ENCODE peak calls at places on chromosome 6, in eight cellular contexts. Y is transverse colon; D is H7; O is CD8-positive, alpha-beta T cell; N is right cardiac atrium; W is non-pigmented ciliary epithelial cell; E is astrocyte; K is activated CD8-positive, alpha-beta memory T cell treated with anti-CD3 and anti-CD28 coated beads for 24 hours. H is an unnamed sample.

GRCh38 chr6:71197267-71197666 is 91.3 kb upstream of the OGFRL1 start:
- DNase-seq in Y (no peak), D (no peak), O (no peak), N (no peak), W (peak; percentile 36), E (peak; percentile 84), K (no peak), H (no peak)

GRCh38 chr6:166692723-166693302 is 65.8 kb upstream of the RPS6KA2 start:
- DNase-seq in Y (no peak), D (no peak), O (no peak), N (no peak), W (no peak), E (no peak), K (no peak), H (no peak)

GRCh38 chr6:134173007-134173690 is 120.7 kb upstream of the SLC2A12 start:
- DNase-seq in Y (no peak), D (no peak), O (no peak), N (no peak), W (no peak), E (no peak), K (no peak), H (no peak)

GRCh38 chr6:12472601-12473038 is 182.5 kb downstream of the EDN1 start:
- DNase-seq in Y (no peak), D (no peak), O (no peak), N (peak; percentile 79), W (no peak), E (peak; percentile 83), K (no peak), H (no peak)

GRCh38 chr6:121522265-121522664 is 86.8 kb downstream of the GJA1 start:
- DNase-seq in Y (no peak), D (no peak), O (no peak), N (no peak), W (peak; percentile 95), E (peak; percentile 97), K (no peak), H (peak; percentile 23)

GRCh38 chr6:112029045-112029822 is 24.7 kb upstream of the CCN6 start:
- DNase-seq in Y (peak; percentile 60), D (peak; percentile 60), O (peak; percentile 64), N (peak; percentile 79), W (no peak), E (no peak), K (peak; percentile 85), H (peak; percentile 58)

GRCh38 chr6:32178547-32179440 is 589 bp downstream of the RNF5 start:
- DNase-seq in Y (no peak), D (peak; percentile 63), O (no peak), N (peak; percentile 31), W (no peak), E (no peak), K (peak; percentile 85), H (no peak)

GRCh38 chr6:113512581-113512980 is 344.6 kb upstream of the MARCKS start:
- DNase-seq in Y (no peak), D (no peak), O (no peak), N (no peak), W (no peak), E (no peak), K (no peak), H (no peak)

GRCh38 chr6:28634758-28635546 is 109.3 kb downstream of the GPX5 start:
- DNase-seq in Y (no peak), D (peak; percentile 75), O (no peak), N (peak; percentile 64), W (no peak), E (no peak), K (no peak), H (no peak)

GRCh38 chr6:100269189-100269588 is 195.5 kb downstream of the SIM1 start:
- DNase-seq in Y (no peak), D (no peak), O (no peak), N (no peak), W (peak; percentile 76), E (peak; percentile 90), K (no peak), H (no peak)

GRCh38 chr6:72287801-72288200 is 334.1 kb upstream of the KCNQ5 start:
- DNase-seq in Y (no peak), D (no peak), O (no peak), N (no peak), W (no peak), E (peak; percentile 20), K (no peak), H (no peak)